ENCODE peak calls at places on chromosomes 7 and 10, in ten cellular contexts. One of them, this sample, is unnamed.

GRCh38 chr7:43481905-43482678 is 100.8 kb upstream of the STK17A start:
- DNase-seq in CD8-positive, alpha-beta memory T cell: no peak
- DNase-seq in HepG2: no peak
- DNase-seq in Peyer's patch: no peak
- DNase-seq in lung: no peak
- DNase-seq in left ventricle myocardium inferior: no peak
- DNase-seq in choroid plexus epithelial cell: peak
- DNase-seq in H7: no peak
- DNase-seq in fibroblast of lung: peak
- DNase-seq in mucosa of descending colon: no peak
- DNase-seq in this sample: peak

GRCh38 chr7:155858521-155859061 is 46.3 kb upstream of the SHH start:
- DNase-seq in CD8-positive, alpha-beta memory T cell: no peak
- DNase-seq in HepG2: no peak
- DNase-seq in Peyer's patch: peak
- DNase-seq in lung: no peak
- DNase-seq in left ventricle myocardium inferior: no peak
- DNase-seq in choroid plexus epithelial cell: no peak
- DNase-seq in H7: no peak
- DNase-seq in fibroblast of lung: peak
- DNase-seq in mucosa of descending colon: no peak
- DNase-seq in this sample: peak

GRCh38 chr10:30256084-30256483 is 93.0 kb downstream of the MTPAP start:
- DNase-seq in CD8-positive, alpha-beta memory T cell: no peak
- DNase-seq in HepG2: no peak
- DNase-seq in Peyer's patch: no peak
- DNase-seq in lung: no peak
- DNase-seq in left ventricle myocardium inferior: no peak
- DNase-seq in choroid plexus epithelial cell: no peak
- DNase-seq in H7: no peak
- DNase-seq in fibroblast of lung: no peak
- DNase-seq in mucosa of descending colon: no peak
- DNase-seq in this sample: no peak

GRCh38 chr7:23235688-23236280 is 10.8 kb upstream of the GPNMB start:
- DNase-seq in CD8-positive, alpha-beta memory T cell: no peak
- DNase-seq in HepG2: peak
- DNase-seq in Peyer's patch: peak
- DNase-seq in lung: no peak
- DNase-seq in left ventricle myocardium inferior: peak
- DNase-seq in choroid plexus epithelial cell: peak
- DNase-seq in H7: no peak
- DNase-seq in fibroblast of lung: peak
- DNase-seq in mucosa of descending colon: no peak
- DNase-seq in this sample: no peak

GRCh38 chr10:116722736-116723427 is 19.5 kb downstream of the HSPA12A start:
- DNase-seq in CD8-positive, alpha-beta memory T cell: no peak
- DNase-seq in HepG2: no peak
- DNase-seq in Peyer's patch: no peak
- DNase-seq in lung: no peak
- DNase-seq in left ventricle myocardium inferior: no peak
- DNase-seq in choroid plexus epithelial cell: no peak
- DNase-seq in H7: no peak
- DNase-seq in fibroblast of lung: no peak
- DNase-seq in mucosa of descending colon: no peak
- DNase-seq in this sample: no peak

GRCh38 chr10:102419561-102420442 is 834 bp upstream of the FBXL15 start:
- DNase-seq in CD8-positive, alpha-beta memory T cell: peak
- DNase-seq in HepG2: peak
- DNase-seq in Peyer's patch: peak
- DNase-seq in lung: no peak
- DNase-seq in left ventricle myocardium inferior: peak
- DNase-seq in choroid plexus epithelial cell: no peak
- DNase-seq in H7: peak
- DNase-seq in fibroblast of lung: no peak
- DNase-seq in mucosa of descending colon: peak
- DNase-seq in this sample: peak

GRCh38 chr7:95205821-95206220 is 118.5 kb downstream of the PON1 start:
- DNase-seq in CD8-positive, alpha-beta memory T cell: no peak
- DNase-seq in HepG2: no peak
- DNase-seq in Peyer's patch: no peak
- DNase-seq in lung: no peak
- DNase-seq in left ventricle myocardium inferior: no peak
- DNase-seq in choroid plexus epithelial cell: peak
- DNase-seq in H7: no peak
- DNase-seq in fibroblast of lung: peak
- DNase-seq in mucosa of descending colon: no peak
- DNase-seq in this sample: peak

GRCh38 chr7:75880242-75880641 is 1.4 kb downstream of the RHBDD2 start:
- DNase-seq in CD8-positive, alpha-beta memory T cell: no peak
- DNase-seq in HepG2: no peak
- DNase-seq in Peyer's patch: no peak
- DNase-seq in lung: no peak
- DNase-seq in left ventricle myocardium inferior: no peak
- DNase-seq in choroid plexus epithelial cell: no peak
- DNase-seq in H7: no peak
- DNase-seq in fibroblast of lung: no peak
- DNase-seq in mucosa of descending colon: no peak
- DNase-seq in this sample: no peak

GRCh38 chr10:75633568-75633967 is 202.1 kb downstream of the LRMDA start:
- DNase-seq in CD8-positive, alpha-beta memory T cell: no peak
- DNase-seq in HepG2: no peak
- DNase-seq in Peyer's patch: no peak
- DNase-seq in lung: no peak
- DNase-seq in left ventricle myocardium inferior: no peak
- DNase-seq in choroid plexus epithelial cell: no peak
- DNase-seq in H7: no peak
- DNase-seq in fibroblast of lung: no peak
- DNase-seq in mucosa of descending colon: no peak
- DNase-seq in this sample: no peak

GRCh38 chr10:31157125-31157983 is 125.7 kb upstream of the ZNF438 start:
- DNase-seq in CD8-positive, alpha-beta memory T cell: no peak
- DNase-seq in HepG2: no peak
- DNase-seq in Peyer's patch: no peak
- DNase-seq in lung: no peak
- DNase-seq in left ventricle myocardium inferior: peak
- DNase-seq in choroid plexus epithelial cell: peak
- DNase-seq in H7: no peak
- DNase-seq in fibroblast of lung: peak
- DNase-seq in mucosa of descending colon: peak
- DNase-seq in this sample: peak

GRCh38 chr7:146366938-146367337 is 250.3 kb downstream of the CNTNAP2 start:
- DNase-seq in CD8-positive, alpha-beta memory T cell: no peak
- DNase-seq in HepG2: no peak
- DNase-seq in Peyer's patch: no peak
- DNase-seq in lung: no peak
- DNase-seq in left ventricle myocardium inferior: no peak
- DNase-seq in choroid plexus epithelial cell: peak
- DNase-seq in H7: no peak
- DNase-seq in fibroblast of lung: peak
- DNase-seq in mucosa of descending colon: no peak
- DNase-seq in this sample: no peak

GRCh38 chr10:132209130-132209529 is 22.4 kb downstream of the DPYSL4 start:
- DNase-seq in CD8-positive, alpha-beta memory T cell: no peak
- DNase-seq in HepG2: no peak
- DNase-seq in Peyer's patch: no peak
- DNase-seq in lung: no peak
- DNase-seq in left ventricle myocardium inferior: no peak
- DNase-seq in choroid plexus epithelial cell: no peak
- DNase-seq in H7: no peak
- DNase-seq in fibroblast of lung: peak
- DNase-seq in mucosa of descending colon: peak
- DNase-seq in this sample: no peak

GRCh38 chr7:149562602-149563001 is 65.0 kb upstream of the ZNF746 start:
- DNase-seq in CD8-positive, alpha-beta memory T cell: no peak
- DNase-seq in HepG2: no peak
- DNase-seq in Peyer's patch: no peak
- DNase-seq in lung: no peak
- DNase-seq in left ventricle myocardium inferior: no peak
- DNase-seq in choroid plexus epithelial cell: peak
- DNase-seq in H7: no peak
- DNase-seq in fibroblast of lung: peak
- DNase-seq in mucosa of descending colon: no peak
- DNase-seq in this sample: no peak

GRCh38 chr10:133377025-133377817 is 1.8 kb upstream of the PAOX start:
- DNase-seq in CD8-positive, alpha-beta memory T cell: no peak
- DNase-seq in HepG2: no peak
- DNase-seq in Peyer's patch: no peak
- DNase-seq in lung: no peak
- DNase-seq in left ventricle myocardium inferior: no peak
- DNase-seq in choroid plexus epithelial cell: no peak
- DNase-seq in H7: peak
- DNase-seq in fibroblast of lung: no peak
- DNase-seq in mucosa of descending colon: peak
- DNase-seq in this sample: no peak

GRCh38 chr7:81210092-81211064 is 291.5 kb upstream of the SEMA3C start:
- DNase-seq in CD8-positive, alpha-beta memory T cell: no peak
- DNase-seq in HepG2: no peak
- DNase-seq in Peyer's patch: no peak
- DNase-seq in lung: no peak
- DNase-seq in left ventricle myocardium inferior: no peak
- DNase-seq in choroid plexus epithelial cell: peak
- DNase-seq in H7: no peak
- DNase-seq in fibroblast of lung: peak
- DNase-seq in mucosa of descending colon: no peak
- DNase-seq in this sample: peak

GRCh38 chr10:6396652-6397051 is 183.4 kb downstream of the PRKCQ start:
- DNase-seq in CD8-positive, alpha-beta memory T cell: no peak
- DNase-seq in HepG2: no peak
- DNase-seq in Peyer's patch: no peak
- DNase-seq in lung: no peak
- DNase-seq in left ventricle myocardium inferior: no peak
- DNase-seq in choroid plexus epithelial cell: peak
- DNase-seq in H7: no peak
- DNase-seq in fibroblast of lung: peak
- DNase-seq in mucosa of descending colon: no peak
- DNase-seq in this sample: peak

GRCh38 chr7:7996568-7996967 is 28.0 kb downstream of the GLCCI1 start:
- DNase-seq in CD8-positive, alpha-beta memory T cell: no peak
- DNase-seq in HepG2: peak
- DNase-seq in Peyer's patch: no peak
- DNase-seq in lung: no peak
- DNase-seq in left ventricle myocardium inferior: no peak
- DNase-seq in choroid plexus epithelial cell: peak
- DNase-seq in H7: no peak
- DNase-seq in fibroblast of lung: peak
- DNase-seq in mucosa of descending colon: no peak
- DNase-seq in this sample: peak

GRCh38 chr7:95527033-95527775 is 41.5 kb downstream of the ASB4 start:
- DNase-seq in CD8-positive, alpha-beta memory T cell: no peak
- DNase-seq in HepG2: peak
- DNase-seq in Peyer's patch: peak
- DNase-seq in lung: peak
- DNase-seq in left ventricle myocardium inferior: no peak
- DNase-seq in choroid plexus epithelial cell: peak
- DNase-seq in H7: peak
- DNase-seq in fibroblast of lung: peak
- DNase-seq in mucosa of descending colon: no peak
- DNase-seq in this sample: peak

GRCh38 chr10:124004372-124004928 is 88.9 kb downstream of the CHST15 start:
- DNase-seq in CD8-positive, alpha-beta memory T cell: no peak
- DNase-seq in HepG2: peak
- DNase-seq in Peyer's patch: peak
- DNase-seq in lung: no peak
- DNase-seq in left ventricle myocardium inferior: no peak
- DNase-seq in choroid plexus epithelial cell: no peak
- DNase-seq in H7: peak
- DNase-seq in fibroblast of lung: no peak
- DNase-seq in mucosa of descending colon: peak
- DNase-seq in this sample: no peak

GRCh38 chr7:157616426-157616825 is 279.6 kb downstream of the DNAJB6 start:
- DNase-seq in CD8-positive, alpha-beta memory T cell: no peak
- DNase-seq in HepG2: no peak
- DNase-seq in Peyer's patch: no peak
- DNase-seq in lung: no peak
- DNase-seq in left ventricle myocardium inferior: no peak
- DNase-seq in choroid plexus epithelial cell: no peak
- DNase-seq in H7: no peak
- DNase-seq in fibroblast of lung: peak
- DNase-seq in mucosa of descending colon: no peak
- DNase-seq in this sample: no peak
- H3K4me3 ChIP-seq in CD8-positive, alpha-beta memory T cell: no peak
- H3K4me3 ChIP-seq in HepG2: no peak
- H3K4me3 ChIP-seq in Peyer's patch: no peak
- H3K4me3 ChIP-seq in lung: no peak
- H3K4me3 ChIP-seq in left ventricle myocardium inferior: no peak
- H3K4me3 ChIP-seq in choroid plexus epithelial cell: no peak
- H3K4me3 ChIP-seq in H7: no peak
- H3K4me3 ChIP-seq in fibroblast of lung: no peak
- H3K4me3 ChIP-seq in mucosa of descending colon: no peak
- H3K4me3 ChIP-seq in this sample: no peak

GRCh38 chr7:93011351-93012294 is 106.2 kb downstream of the SAMD9 start:
- DNase-seq in CD8-positive, alpha-beta memory T cell: no peak
- DNase-seq in HepG2: no peak
- DNase-seq in Peyer's patch: no peak
- DNase-seq in lung: no peak
- DNase-seq in left ventricle myocardium inferior: no peak
- DNase-seq in choroid plexus epithelial cell: peak
- DNase-seq in H7: no peak
- DNase-seq in fibroblast of lung: peak
- DNase-seq in mucosa of descending colon: no peak
- DNase-seq in this sample: peak
- H3K4me3 ChIP-seq in CD8-positive, alpha-beta memory T cell: no peak
- H3K4me3 ChIP-seq in HepG2: no peak
- H3K4me3 ChIP-seq in Peyer's patch: no peak
- H3K4me3 ChIP-seq in lung: no peak
- H3K4me3 ChIP-seq in left ventricle myocardium inferior: no peak
- H3K4me3 ChIP-seq in choroid plexus epithelial cell: no peak
- H3K4me3 ChIP-seq in H7: no peak
- H3K4me3 ChIP-seq in fibroblast of lung: no peak
- H3K4me3 ChIP-seq in mucosa of descending colon: no peak
- H3K4me3 ChIP-seq in this sample: no peak

GRCh38 chr10:120012566-120012965 is 120.0 kb downstream of the SEC23IP start:
- DNase-seq in CD8-positive, alpha-beta memory T cell: no peak
- DNase-seq in HepG2: no peak
- DNase-seq in Peyer's patch: no peak
- DNase-seq in lung: no peak
- DNase-seq in left ventricle myocardium inferior: no peak
- DNase-seq in choroid plexus epithelial cell: peak
- DNase-seq in H7: no peak
- DNase-seq in fibroblast of lung: peak
- DNase-seq in mucosa of descending colon: no peak
- DNase-seq in this sample: no peak
- H3K4me3 ChIP-seq in CD8-positive, alpha-beta memory T cell: no peak
- H3K4me3 ChIP-seq in HepG2: no peak
- H3K4me3 ChIP-seq in Peyer's patch: no peak
- H3K4me3 ChIP-seq in lung: no peak
- H3K4me3 ChIP-seq in left ventricle myocardium inferior: no peak
- H3K4me3 ChIP-seq in choroid plexus epithelial cell: no peak
- H3K4me3 ChIP-seq in H7: no peak
- H3K4me3 ChIP-seq in fibroblast of lung: no peak
- H3K4me3 ChIP-seq in mucosa of descending colon: no peak
- H3K4me3 ChIP-seq in this sample: no peak

GRCh38 chr10:66246177-66246576 is 679.7 kb upstream of the LRRTM3 start:
- DNase-seq in CD8-positive, alpha-beta memory T cell: no peak
- DNase-seq in HepG2: no peak
- DNase-seq in Peyer's patch: no peak
- DNase-seq in lung: no peak
- DNase-seq in left ventricle myocardium inferior: no peak
- DNase-seq in choroid plexus epithelial cell: no peak
- DNase-seq in H7: no peak
- DNase-seq in fibroblast of lung: no peak
- DNase-seq in mucosa of descending colon: no peak
- DNase-seq in this sample: no peak
- H3K4me3 ChIP-seq in CD8-positive, alpha-beta memory T cell: no peak
- H3K4me3 ChIP-seq in HepG2: no peak
- H3K4me3 ChIP-seq in Peyer's patch: no peak
- H3K4me3 ChIP-seq in lung: no peak
- H3K4me3 ChIP-seq in left ventricle myocardium inferior: no peak
- H3K4me3 ChIP-seq in choroid plexus epithelial cell: no peak
- H3K4me3 ChIP-seq in H7: no peak
- H3K4me3 ChIP-seq in fibroblast of lung: no peak
- H3K4me3 ChIP-seq in mucosa of descending colon: no peak
- H3K4me3 ChIP-seq in this sample: no peak

This sample was measured in foreskin fibroblast.